ENCODE peak calls at places on chromosome 11, in six cellular contexts. K, L, U, W, X and R are unnamed samples.

GRCh38 chr11:95085117-95085825 is 4.4 kb upstream of the ENDOD1 start:
- DNase-seq in W (no peak), K (no peak), L (no peak), X (no peak), U (no peak), R (no peak)

GRCh38 chr11:92383430-92383829 is 158.8 kb downstream of the FAT3 start:
- DNase-seq in W (no peak), K (peak; percentile 54), X (no peak), U (no peak), L (no peak), R (no peak)

GRCh38 chr11:117385906-117386305 is 58.3 kb downstream of the CEP164 start:
- DNase-seq in K (no peak), L (no peak), X (no peak), W (no peak), U (no peak), R (no peak)

GRCh38 chr11:26878959-26879581 is 114.8 kb upstream of the FIBIN start:
- DNase-seq in W (no peak), U (no peak), X (no peak), L (no peak), K (no peak), R (no peak)

GRCh38 chr11:76806131-76806530 is 23.0 kb downstream of the TSKU start:
- DNase-seq in K (no peak), W (no peak), L (no peak), U (no peak), X (no peak), R (no peak)

GRCh38 chr11:121451982-121452608 is at the start of gene SORL1:
- DNase-seq in L (peak; percentile 46), U (peak; percentile 49), X (peak; percentile 87), W (peak; percentile 89), K (peak; percentile 36), R (peak; percentile 81)

GRCh38 chr11:70419307-70420007 is 21.1 kb downstream of the CTTN start:
- DNase-seq in W (no peak), K (no peak), L (no peak), U (no peak), X (no peak), R (no peak)

GRCh38 chr11:58524232-58525036 is 16.5 kb upstream of the OR5B21 start:
- DNase-seq in K (peak; percentile 90), U (no peak), W (peak; percentile 83), X (peak; percentile 62), L (peak; percentile 54), R (peak; percentile 27)

GRCh38 chr11:67269401-67270255 is 3.4 kb downstream of the GRK2 start:
- DNase-seq in K (no peak), W (no peak), L (no peak), U (no peak), X (peak; percentile 35), R (no peak)

GRCh38 chr11:12516387-12517110 is 139.2 kb downstream of the PARVA start:
- DNase-seq in L (no peak), U (no peak), W (no peak), X (no peak), K (no peak), R (no peak)

GRCh38 chr11:120022617-120023016 is 115.3 kb downstream of the TRIM29 start:
- DNase-seq in W (no peak), L (no peak), U (no peak), K (no peak), X (no peak), R (no peak)

GRCh38 chr11:70402685-70403084 is 4.4 kb downstream of the CTTN start:
- DNase-seq in K (no peak), W (no peak), L (no peak), X (no peak), U (no peak), R (no peak)

GRCh38 chr11:100863080-100863581 is 176.0 kb downstream of the ARHGAP42 start:
- DNase-seq in L (no peak), U (no peak), K (peak; percentile 93), X (no peak), W (peak; percentile 78), R (no peak)

GRCh38 chr11:47143322-47143721 is 33.4 kb downstream of the ARFGAP2 start:
- DNase-seq in L (no peak), K (peak; percentile 85), U (no peak), X (no peak), W (no peak), R (no peak)

GRCh38 chr11:120170741-120171261 is 32.9 kb upstream of the TRIM29 start:
- DNase-seq in U (no peak), W (no peak), K (no peak), L (no peak), X (no peak), R (no peak)

GRCh38 chr11:126048198-126048597 is 14.5 kb downstream of the CDON start:
- DNase-seq in U (no peak), W (no peak), X (no peak), L (no peak), K (no peak), R (no peak)

GRCh38 chr11:126165366-126166156 is 45.9 kb downstream of the RPUSD4 start:
- DNase-seq in X (no peak), W (no peak), K (no peak), U (no peak), L (no peak), R (no peak)

GRCh38 chr11:110479445-110480101 is 49.8 kb downstream of the FDX1 start:
- DNase-seq in L (no peak), X (no peak), U (no peak), K (peak; percentile 64), W (peak; percentile 20), R (no peak)

GRCh38 chr11:97880209-97880608 is 1140.5 kb upstream of the CNTN5 start:
- DNase-seq in L (no peak), W (no peak), X (no peak), K (no peak), U (no peak), R (no peak)

GRCh38 chr11:122981388-122982264 is at the start of gene BSX:
- DNase-seq in L (no peak), X (peak; percentile 47), U (peak; percentile 5), K (peak; percentile 25), W (peak; percentile 92), R (no peak)

GRCh38 chr11:127925430-127925829 is 661.9 kb downstream of the ETS1 start:
- DNase-seq in K (peak; percentile 24), L (no peak), X (no peak), W (no peak), U (no peak), R (no peak)

GRCh38 chr11:68342459-68343158 is 30.2 kb downstream of the LRP5 start:
- DNase-seq in U (no peak), K (no peak), L (no peak), X (no peak), W (no peak), R (no peak)

GRCh38 chr11:69049490-69049867 is 747 bp downstream of the TPCN2 start:
- DNase-seq in X (no peak), L (no peak), U (no peak), W (no peak), K (no peak), R (no peak)

GRCh38 chr11:14095882-14096281 is 133.4 kb downstream of the SPON1 start:
- DNase-seq in L (no peak), K (no peak), W (no peak), U (no peak), X (no peak), R (no peak)

GRCh38 chr11:350723-351255 is 18.5 kb upstream of the B4GALNT4 start:
- DNase-seq in L (no peak), W (no peak), U (no peak), X (peak; percentile 25), K (no peak), R (no peak)